ENCODE peak calls at places on chromosomes 4 and X, in seven cellular contexts. Y is nephron progenitor cell; P is GM23248; H is stimulated activated CD8-positive, alpha-beta memory T cell treated with anti-CD3 and anti-CD28 coated beads, Interleukin-4, amount 100 ng/mL, for 4 hours; T is A549; G is GM03348; B is activated CD8-positive, alpha-beta memory T cell treated with anti-CD3 and anti-CD28 coated beads for 4 hours. N is an unnamed sample.

GRCh38 chr4:16034010-16034829 is 49.6 kb downstream of the PROM1 start:
- DNase-seq in Y (no peak), H (no peak), T (peak; percentile 27), B (no peak), P (peak; percentile 19), G (no peak), N (no peak)

GRCh38 chr4:22514001-22514400 is 1.9 kb downstream of the ADGRA3 start:
- DNase-seq in Y (no peak), B (no peak), G (peak; percentile 16), H (no peak), P (peak; percentile 78), T (peak; percentile 5), N (no peak)

GRCh38 chr4:41104155-41104554 is 110.2 kb downstream of the APBB2 start:
- DNase-seq in P (peak; percentile 17), T (no peak), B (no peak), Y (no peak), H (no peak), G (no peak), N (no peak)

GRCh38 chr4:174575436-174575835 is 53.1 kb upstream of the HPGD start:
- DNase-seq in P (no peak), H (no peak), Y (no peak), B (no peak), G (no peak), T (no peak), N (no peak)

GRCh38 chrX:75297508-75297907 is 23.6 kb downstream of the UPRT start:
- DNase-seq in G (no peak), T (no peak), P (no peak), Y (no peak), H (no peak), B (no peak), N (no peak)

GRCh38 chr4:24856586-24856985 is 56.3 kb downstream of the CCDC149 start:
- DNase-seq in P (peak; percentile 29), Y (no peak), G (peak; percentile 20), H (no peak), T (no peak), B (no peak), N (no peak)

GRCh38 chr4:151489462-151490203 is 80.7 kb downstream of the FHIP1A start:
- DNase-seq in H (no peak), Y (no peak), B (no peak), T (peak; percentile 1), G (no peak), P (no peak), N (no peak)

GRCh38 chr4:8205241-8205707 is 6.2 kb downstream of the SH3TC1 start:
- DNase-seq in G (no peak), T (no peak), P (no peak), Y (no peak), H (no peak), B (no peak), N (no peak)

GRCh38 chrX:30893206-30893605 is 4.2 kb upstream of the TAB3 start:
- DNase-seq in T (no peak), B (no peak), H (no peak), G (no peak), P (no peak), Y (no peak), N (no peak)

GRCh38 chrX:3950373-3950772 is 236.9 kb upstream of the PRKX start:
- DNase-seq in B (no peak), H (no peak), P (no peak), G (no peak), T (no peak), Y (no peak), N (no peak)

GRCh38 chr4:127479031-127479622 is 153.6 kb upstream of the INTU start:
- DNase-seq in B (no peak), Y (no peak), H (no peak), P (peak; percentile 67), G (peak; percentile 24), T (peak; percentile 50), N (no peak)

GRCh38 chr4:98838977-98839618 is 89.8 kb downstream of the EIF4E start:
- DNase-seq in T (no peak), G (peak; percentile 12), Y (peak; percentile 2), P (peak; percentile 21), B (no peak), H (no peak), N (no peak)

GRCh38 chr4:26458104-26458503 is 32.2 kb downstream of the CCKAR start:
- DNase-seq in Y (no peak), H (no peak), G (no peak), P (no peak), B (no peak), T (no peak), N (no peak)

GRCh38 chr4:137659431-137659830 is 127.1 kb upstream of the PCDH18 start:
- DNase-seq in Y (no peak), P (peak; percentile 59), G (peak; percentile 52), B (no peak), H (no peak), T (no peak), N (no peak)

GRCh38 chr4:55186123-55186522 is 60.7 kb upstream of the KDR start:
- DNase-seq in H (no peak), P (no peak), Y (no peak), B (no peak), T (no peak), G (no peak), N (no peak)

GRCh38 chrX:150842198-150842553 is 56.3 kb downstream of the CD99L2 start:
- DNase-seq in H (no peak), T (no peak), P (no peak), G (no peak), B (no peak), Y (no peak), N (no peak)

GRCh38 chrX:69968956-69969355 is 80.8 kb downstream of the AWAT2 start:
- DNase-seq in G (no peak), B (no peak), P (no peak), Y (no peak), T (no peak), H (no peak), N (no peak)

GRCh38 chr4:165751882-165752281 is 121.2 kb upstream of the TLL1 start:
- DNase-seq in G (no peak), B (no peak), Y (no peak), P (no peak), H (no peak), T (no peak), N (no peak)

GRCh38 chr4:168736831-168737230 is 240.0 kb downstream of the PALLD start:
- DNase-seq in P (no peak), G (no peak), H (no peak), Y (no peak), B (no peak), T (no peak), N (no peak)

GRCh38 chrX:125577479-125577878 is 257.8 kb downstream of the TEX13C start:
- DNase-seq in H (no peak), P (no peak), Y (no peak), B (no peak), T (no peak), G (no peak), N (no peak)

GRCh38 chrX:151180400-151180799 is 4.0 kb downstream of the GPR50 start:
- DNase-seq in G (no peak), P (no peak), Y (no peak), T (no peak), H (no peak), B (no peak), N (no peak)

GRCh38 chr4:82429728-82430192 is 502 bp downstream of the HNRNPDL start:
- DNase-seq in H (no peak), T (peak; percentile 55), B (peak; percentile 38), Y (no peak), P (peak; percentile 81), G (no peak), N (peak; percentile 69)

GRCh38 chr4:150782311-150782710 is 200.4 kb downstream of the MAB21L2 start:
- DNase-seq in B (no peak), Y (no peak), P (no peak), G (no peak), H (no peak), T (no peak), N (no peak)

GRCh38 chr4:147546341-147546740 is 65.4 kb downstream of the EDNRA start:
- DNase-seq in P (peak; percentile 93), H (no peak), T (peak; percentile 57), Y (no peak), B (no peak), G (peak; percentile 41), N (no peak)

GRCh38 chrX:11341274-11342256 is 48.4 kb downstream of the AMELX start:
- DNase-seq in T (peak; percentile 8), P (peak; percentile 89), B (no peak), H (no peak), G (peak; percentile 45), Y (no peak), N (no peak)

GRCh38 chr4:46839128-46839527 is 69.9 kb downstream of the COX7B2 start:
- DNase-seq in T (no peak), G (no peak), B (no peak), H (no peak), P (no peak), Y (no peak), N (peak; percentile 2)

GRCh38 chr4:111334356-111334755 is 711.5 kb upstream of the PITX2 start:
- DNase-seq in H (no peak), Y (no peak), T (no peak), B (no peak), G (peak; percentile 6), P (peak; percentile 7), N (no peak)

GRCh38 chrX:48681539-48682183 is 1.9 kb upstream of the WAS start:
- DNase-seq in Y (no peak), B (no peak), T (no peak), P (no peak), G (no peak), H (no peak), N (no peak)

GRCh38 chr4:156971623-156972369 is at the start of gene PDGFC:
- DNase-seq in T (peak; percentile 57), G (peak; percentile 90), H (no peak), P (peak; percentile 79), Y (peak; percentile 88), B (no peak), N (no peak)

GRCh38 chr4:120198411-120198810 is 131.8 kb upstream of the MAD2L1 start:
- DNase-seq in P (no peak), H (no peak), T (no peak), G (no peak), Y (no peak), B (no peak), N (no peak)

GRCh38 chr4:2339458-2340271 is 77.8 kb upstream of the MXD4 start:
- DNase-seq in Y (no peak), G (no peak), B (no peak), T (no peak), P (no peak), H (no peak), N (no peak)

GRCh38 chrX:111868726-111869638 is 7.0 kb upstream of the TRPC5OS start:
- DNase-seq in Y (no peak), B (no peak), H (no peak), T (no peak), G (no peak), P (peak; percentile 31), N (no peak)

GRCh38 chr4:68718447-68719074 is 48.1 kb upstream of the UGT2B15 start:
- DNase-seq in P (no peak), G (no peak), T (no peak), H (no peak), Y (no peak), B (no peak), N (no peak)

GRCh38 chrX:154348114-154348531 is 26.3 kb downstream of the FLNA start:
- DNase-seq in H (no peak), P (peak; percentile 40), T (peak; percentile 44), Y (no peak), G (no peak), B (no peak), N (peak; percentile 11)

GRCh38 chrX:136386173-136386572 is 85.4 kb downstream of the ADGRG4 start:
- DNase-seq in H (no peak), G (no peak), Y (no peak), B (no peak), T (no peak), P (no peak), N (no peak)